ENCODE peak calls at places on chromosomes 1 and 21, in four cellular contexts. One of them, this sample, is unnamed.

GRCh38 chr1:4963251-4963650 is 308.8 kb downstream of the AJAP1 start:
- DNase-seq in HT-29: no peak
- DNase-seq in GM10248: no peak
- DNase-seq in memory B cell: no peak
- DNase-seq in this sample: no peak

GRCh38 chr1:29960906-29961675 is 724.8 kb downstream of the PTPRU start:
- DNase-seq in GM10248: no peak
- DNase-seq in memory B cell: no peak
- DNase-seq in HT-29: no peak
- DNase-seq in this sample: no peak

GRCh38 chr1:205748398-205749093 is 1.4 kb downstream of the NUCKS1 start:
- DNase-seq in GM10248: no peak
- DNase-seq in HT-29: peak
- DNase-seq in memory B cell: no peak
- DNase-seq in this sample: peak

GRCh38 chr21:27480841-27481261 is 514.0 kb upstream of the ADAMTS5 start:
- DNase-seq in memory B cell: no peak
- DNase-seq in GM10248: no peak
- DNase-seq in HT-29: peak
- DNase-seq in this sample: no peak

GRCh38 chr1:157262891-157263290 is 124.7 kb upstream of the ETV3 start:
- DNase-seq in GM10248: no peak
- DNase-seq in HT-29: no peak
- DNase-seq in memory B cell: no peak
- DNase-seq in this sample: no peak

GRCh38 chr1:164051791-164052190 is 507.2 kb upstream of the PBX1 start:
- DNase-seq in HT-29: no peak
- DNase-seq in memory B cell: no peak
- DNase-seq in GM10248: no peak
- DNase-seq in this sample: no peak

GRCh38 chr1:215376544-215377264 is 190.4 kb upstream of the KCTD3 start:
- DNase-seq in HT-29: no peak
- DNase-seq in GM10248: no peak
- DNase-seq in memory B cell: no peak
- DNase-seq in this sample: no peak

GRCh38 chr1:211566431-211567025 is 12.4 kb downstream of the SLC30A1 start:
- DNase-seq in HT-29: no peak
- DNase-seq in memory B cell: no peak
- DNase-seq in GM10248: peak
- DNase-seq in this sample: no peak

GRCh38 chr1:33338495-33339211 is 17.8 kb upstream of the A3GALT2 start:
- DNase-seq in memory B cell: no peak
- DNase-seq in GM10248: no peak
- DNase-seq in HT-29: no peak
- DNase-seq in this sample: peak

GRCh38 chr1:51313961-51314777 is 16.2 kb downstream of the TTC39A start:
- DNase-seq in HT-29: peak
- DNase-seq in memory B cell: no peak
- DNase-seq in GM10248: no peak
- DNase-seq in this sample: no peak